ENCODE peak calls at places on chromosomes 1 and 21, in eight cellular contexts. K is pancreas, M is fibroblast of lung, V is IMR-90, F is fibroblast of mammary gland, E is GM12864, J is lower lobe of right lung, H is lower leg skin. C is an unnamed sample.

GRCh38 chr1:25011966-25012625 is 82.0 kb upstream of the RUNX3 start:
- DNase-seq in K (no peak), E (no peak), F (no peak), H (no peak), V (no peak), J (no peak), M (no peak), C (no peak)

GRCh38 chr1:2526824-2527552 is 592 bp upstream of the PANK4 start:
- DNase-seq in J (no peak), E (peak; percentile 44), K (no peak), F (peak; percentile 68), H (no peak), M (peak; percentile 48), V (peak; percentile 59), C (peak; percentile 16)

GRCh38 chr1:171730052-171730451 is 11.8 kb downstream of the VAMP4 start:
- DNase-seq in K (no peak), J (no peak), M (no peak), F (no peak), V (no peak), E (no peak), H (no peak), C (no peak)

GRCh38 chr1:170075186-170075585 is 691 bp upstream of the KIFAP3 start:
- DNase-seq in J (no peak), E (no peak), H (no peak), K (peak; percentile 30), M (no peak), V (no peak), F (no peak), C (no peak)

GRCh38 chr1:57423135-57424131 is at the start of gene DAB1:
- DNase-seq in K (peak; percentile 50), H (no peak), F (peak; percentile 10), M (peak; percentile 37), E (no peak), J (no peak), V (peak; percentile 11), C (peak; percentile 10)

GRCh38 chr1:237799762-237800474 is 90.8 kb downstream of the ZP4 start:
- DNase-seq in K (peak; percentile 85), F (peak; percentile 41), H (no peak), M (no peak), V (peak; percentile 4), J (no peak), E (no peak), C (peak; percentile 51)

GRCh38 chr1:199029855-199030254 is 391.0 kb downstream of the PTPRC start:
- DNase-seq in M (peak; percentile 83), K (no peak), E (no peak), F (peak; percentile 30), V (peak; percentile 82), H (no peak), J (no peak), C (peak; percentile 31)

GRCh38 chr1:15137807-15138206 is 15.7 kb upstream of the TMEM51 start:
- DNase-seq in V (no peak), E (no peak), H (no peak), K (peak; percentile 71), M (no peak), J (no peak), F (no peak), C (no peak)

GRCh38 chr1:199404191-199404590 is 623.3 kb upstream of the NR5A2 start:
- DNase-seq in E (no peak), J (no peak), H (no peak), K (no peak), M (peak; percentile 61), F (peak; percentile 32), V (peak; percentile 57), C (peak; percentile 3)

GRCh38 chr1:181043025-181043880 is 9.5 kb downstream of the MR1 start:
- DNase-seq in E (no peak), V (peak; percentile 43), H (no peak), K (no peak), J (peak; percentile 75), F (no peak), M (no peak), C (no peak)

GRCh38 chr1:206829875-206830274 is 35.5 kb upstream of the IL20 start:
- DNase-seq in F (no peak), J (no peak), V (no peak), M (no peak), H (no peak), E (no peak), K (no peak), C (no peak)

GRCh38 chr1:12152106-12152891 is 14.5 kb upstream of the TNFRSF1B start:
- DNase-seq in K (no peak), F (no peak), J (no peak), M (no peak), E (peak; percentile 98), H (no peak), V (no peak), C (no peak)

GRCh38 chr1:154955718-154956513 is at the start of gene PBXIP1:
- DNase-seq in E (peak; percentile 79), F (peak; percentile 85), J (no peak), K (no peak), V (peak; percentile 87), H (peak; percentile 94), M (peak; percentile 86), C (peak; percentile 93)

GRCh38 chr1:83796409-83796808 is 202.5 kb downstream of the TTLL7 start:
- DNase-seq in E (no peak), M (peak; percentile 10), F (peak; percentile 16), J (no peak), V (no peak), H (no peak), K (no peak), C (no peak)

GRCh38 chr1:68954841-68955240 is 458.0 kb upstream of the DEPDC1 start:
- DNase-seq in J (no peak), M (peak; percentile 64), K (no peak), H (no peak), E (no peak), V (no peak), F (peak; percentile 54), C (no peak)

GRCh38 chr1:209434066-209434465 is 149.4 kb upstream of the CAMK1G start:
- DNase-seq in V (no peak), M (peak; percentile 27), H (no peak), F (peak; percentile 65), J (no peak), E (no peak), K (no peak), C (peak; percentile 32)

GRCh38 chr1:29392036-29392435 is 155.7 kb downstream of the PTPRU start:
- DNase-seq in J (no peak), E (no peak), K (no peak), F (no peak), V (no peak), M (no peak), H (peak; percentile 72), C (no peak)

GRCh38 chr1:182377175-182377574 is 14.4 kb downstream of the GLUL start:
- DNase-seq in F (peak; percentile 27), K (no peak), H (no peak), J (no peak), V (no peak), E (no peak), M (no peak), C (no peak)

GRCh38 chr21:20026517-20026916 is 971.7 kb upstream of the NCAM2 start:
- DNase-seq in F (no peak), K (no peak), V (no peak), E (no peak), J (no peak), M (no peak), H (no peak), C (no peak)

GRCh38 chr1:150650193-150650592 is 20.8 kb upstream of the ENSA start:
- DNase-seq in F (peak; percentile 9), M (peak; percentile 6), J (no peak), E (no peak), V (peak; percentile 7), H (no peak), K (peak; percentile 78), C (peak; percentile 71)

GRCh38 chr21:34617753-34618339 is 2.9 kb upstream of the RCAN1 start:
- DNase-seq in V (no peak), J (no peak), M (no peak), F (no peak), E (no peak), K (no peak), H (peak; percentile 80), C (no peak)

GRCh38 chr1:48673725-48674124 is 103.0 kb downstream of the BEND5 start:
- DNase-seq in V (no peak), H (no peak), M (no peak), F (no peak), J (no peak), E (no peak), K (no peak), C (no peak)

GRCh38 chr21:42674351-42674940 is 21.0 kb downstream of the PDE9A start:
- DNase-seq in K (peak; percentile 23), E (no peak), M (no peak), V (no peak), F (peak; percentile 39), J (no peak), H (no peak), C (peak; percentile 39)

GRCh38 chr1:201021333-201022177 is 2.0 kb downstream of the KIF21B start:
- DNase-seq in J (no peak), V (no peak), E (no peak), M (no peak), H (no peak), F (no peak), K (no peak), C (no peak)
- H3K4me3 ChIP-seq in J (peak overlapping the region; percentile 62), V (no peak overlapping the region), E (peak overlapping the region; percentile 65), M (no peak overlapping the region), H (no peak overlapping the region), F (no peak overlapping the region), K (no peak overlapping the region), C (no peak overlapping the region)

GRCh38 chr1:232793944-232794343 is 11.3 kb upstream of the MAP10 start:
- DNase-seq in H (no peak), F (peak; percentile 51), V (peak; percentile 74), K (no peak), M (peak; percentile 71), E (no peak), J (no peak), C (peak; percentile 40)
- TF ChIP-seq CTCF in H (no peak), F (peak; percentile 30), V (peak; percentile 27), K (no peak), M (peak; percentile 20), E (no peak), J (no peak), C (no peak)

GRCh38 chr1:28233264-28233606 is 406 bp upstream of the DNAJC8 start:
- DNase-seq in F (no peak), V (no peak), J (no peak), H (peak; percentile 86), M (no peak), K (no peak), E (no peak), C (no peak)
- H3K4me3 ChIP-seq in F (peak overlapping the region; percentile 83), V (no peak overlapping the region), J (peak overlapping the region; percentile 94), H (no peak overlapping the region), M (no peak overlapping the region), K (peak overlapping the region; percentile 91), E (no peak overlapping the region), C (no peak overlapping the region)

DNA sequence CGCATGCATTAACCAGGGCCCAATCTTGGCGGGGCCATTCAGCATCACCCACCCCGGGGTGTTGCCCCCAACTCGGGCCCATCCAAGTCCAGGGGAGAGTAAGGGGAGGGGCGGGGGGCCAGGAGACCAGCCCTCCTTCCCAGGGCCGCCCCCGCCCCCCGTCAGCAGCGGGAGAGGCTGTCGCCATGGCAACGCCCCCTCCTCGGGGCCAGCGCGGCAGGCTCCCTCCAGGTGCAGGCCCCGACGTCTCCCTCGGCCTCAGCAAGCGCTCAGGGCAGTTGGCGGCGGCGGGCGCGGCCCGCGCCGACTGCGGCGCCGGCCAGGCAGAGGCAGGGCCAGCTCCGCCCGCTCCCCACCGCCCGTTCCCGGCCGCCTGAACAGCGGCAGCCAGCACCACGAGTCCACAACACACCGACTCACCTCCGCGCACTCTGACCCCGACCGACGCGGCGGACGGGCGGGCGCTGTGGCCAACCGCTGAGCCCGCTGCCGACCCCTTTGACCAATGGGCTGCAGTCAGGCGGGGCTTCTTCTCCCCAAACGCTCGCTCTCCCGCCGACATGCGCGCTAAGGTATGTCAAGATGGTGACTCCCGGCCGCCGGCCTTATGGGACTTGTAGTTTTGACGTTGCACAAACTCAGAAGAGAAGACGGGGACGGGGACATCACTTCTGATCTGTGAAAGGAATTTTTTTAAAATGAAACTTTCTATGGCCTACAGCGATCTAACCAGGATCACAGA is at the start of gene ERI3:
- DNase-seq in V (peak; percentile 96), K (peak; percentile 99), F (peak; percentile 96), J (peak; percentile 98), E (peak; percentile 89), M (peak; percentile 97), H (peak; percentile 99), C (peak; percentile 98)
- TF ChIP-seq CTCF in V (no peak), K (no peak), F (no peak), J (no peak), E (no peak), M (no peak), H (no peak), C (no peak)

C was measured in cardiac fibroblast.